ENCODE peak calls at places on chromosome 7, in five cellular contexts. H is AG10803; J is activated CD4-positive, alpha-beta T cell treated with anti-CD3 and anti-CD28 coated beads, Interleukin-2, amount 50 U/mL, for 4 hours; D is left ventricle myocardium inferior; X is endothelial cell. I is an unnamed sample.

GRCh38 chr7:5354460-5355279 is 69.0 kb downstream of the TNRC18 start:
- DNase-seq in H (peak; percentile 64), J (no peak), D (peak; percentile 73), X (no peak), I (no peak)

GRCh38 chr7:154907651-154908620 is 95.0 kb downstream of the PAXIP1 start:
- DNase-seq in H (no peak), J (no peak), D (no peak), X (no peak), I (no peak)

GRCh38 chr7:44267719-44268413 is 57.5 kb downstream of the CAMK2B start:
- DNase-seq in H (no peak), J (no peak), D (no peak), X (no peak), I (no peak)

GRCh38 chr7:112346381-112347060 is 103.7 kb upstream of the IFRD1 start:
- DNase-seq in H (no peak), J (no peak), D (no peak), X (no peak), I (no peak)

GRCh38 chr7:121882731-121883130 is 9.8 kb downstream of the PTPRZ1 start:
- DNase-seq in H (no peak), J (no peak), D (no peak), X (no peak), I (no peak)

GRCh38 chr7:33868151-33868550 is 37.2 kb upstream of the BMPER start:
- DNase-seq in H (peak; percentile 93), J (no peak), D (no peak), X (no peak), I (no peak)

GRCh38 chr7:86939197-86939814 is 120.1 kb downstream of the ELAPOR2 start:
- DNase-seq in H (peak; percentile 63), J (peak; percentile 24), D (no peak), X (peak; percentile 68), I (peak; percentile 13)

GRCh38 chr7:29839302-29839701 is 33.0 kb downstream of the WIPF3 start:
- DNase-seq in H (peak; percentile 79), J (no peak), D (peak; percentile 64), X (no peak), I (no peak)

GRCh38 chr7:79806161-79806734 is 328.4 kb upstream of the GNAI1 start:
- DNase-seq in H (peak; percentile 43), J (no peak), D (no peak), X (no peak), I (no peak)

GRCh38 chr7:139992353-139993054 is 70.2 kb downstream of the PARP12 start:
- DNase-seq in H (no peak), J (no peak), D (no peak), X (no peak), I (no peak)

GRCh38 chr7:3991771-3992231 is 690.3 kb upstream of the FOXK1 start:
- DNase-seq in H (no peak), J (no peak), D (no peak), X (no peak), I (no peak)

GRCh38 chr7:5266148-5267028 is 16.4 kb upstream of the SLC29A4 start:
- DNase-seq in H (no peak), J (no peak), D (no peak), X (no peak), I (no peak)

GRCh38 chr7:100585511-100586265 is at the start of gene LRCH4:
- DNase-seq in H (no peak), J (peak; percentile 42), D (no peak), X (peak; percentile 47), I (peak; percentile 46)

GRCh38 chr7:26005683-26006410 is 146.2 kb upstream of the NFE2L3 start:
- DNase-seq in H (no peak), J (no peak), D (no peak), X (no peak), I (no peak)

GRCh38 chr7:36794689-36795088 is 70.4 kb upstream of the AOAH start:
- DNase-seq in H (no peak), J (no peak), D (no peak), X (no peak), I (no peak)

GRCh38 chr7:14896461-14896860 is 6.1 kb downstream of the DGKB start:
- DNase-seq in H (no peak), J (no peak), D (no peak), X (no peak), I (no peak)

GRCh38 chr7:116663744-116664143 is 8.3 kb upstream of the MET start:
- DNase-seq in H (no peak), J (no peak), D (no peak), X (no peak), I (no peak)

GRCh38 chr7:101725911-101726310 is 91.5 kb upstream of the CUX1 start:
- DNase-seq in H (no peak), J (no peak), D (no peak), X (no peak), I (no peak)

GRCh38 chr7:64884913-64885370 is 18.1 kb upstream of the ZNF273 start:
- DNase-seq in H (no peak), J (no peak), D (no peak), X (no peak), I (no peak)

GRCh38 chr7:30817060-30817770 is 46.0 kb downstream of the MINDY4 start:
- DNase-seq in H (no peak), J (no peak), D (no peak), X (no peak), I (no peak)

GRCh38 chr7:98869374-98870070 is at the start of gene TMEM130:
- DNase-seq in H (no peak), J (no peak), D (no peak), X (no peak), I (no peak)

GRCh38 chr7:92343719-92344118 is 97.9 kb downstream of the ANKIB1 start:
- DNase-seq in H (peak; percentile 1), J (no peak), D (no peak), X (no peak), I (no peak)

GRCh38 chr7:133784421-133785045 is 342.6 kb upstream of the LRGUK start:
- DNase-seq in H (no peak), J (no peak), D (no peak), X (no peak), I (no peak)

GRCh38 chr7:108327353-108327752 is 128.9 kb downstream of the NRCAM start:
- DNase-seq in H (no peak), J (no peak), D (no peak), X (no peak), I (no peak)

GRCh38 chr7:30363778-30364563 is 79.6 kb downstream of the ZNRF2 start:
- DNase-seq in H (no peak), J (no peak), D (no peak), X (no peak), I (no peak)

GRCh38 chr7:73423519-73424485 is 9.8 kb upstream of the FZD9 start:
- DNase-seq in H (no peak), J (no peak), D (no peak), X (no peak), I (no peak)

GRCh38 chr7:29265208-29265923 is 70.8 kb downstream of the CHN2 start:
- DNase-seq in H (peak; percentile 3), J (no peak), D (no peak), X (peak; percentile 13), I (no peak)

GRCh38 chr7:7681191-7681935 is 37.0 kb downstream of the RPA3 start:
- DNase-seq in H (peak; percentile 61), J (peak; percentile 28), D (no peak), X (peak; percentile 21), I (peak; percentile 8)

GRCh38 chr7:104794154-104794553 is 219.9 kb upstream of the KMT2E start:
- DNase-seq in H (no peak), J (no peak), D (no peak), X (no peak), I (no peak)

I was measured in activated T-cell treated with anti-CD3 and anti-CD28 coated beads, Interleukin-2, amount 50 U/mL, for 4 hours.